ENCODE peak calls at places on chromosome 12, in ten cellular contexts. W is MM.1S, P is DND-41, K is PC-3, Z is GM23338, G is mammary epithelial cell, E is neural progenitor cell, J is astrocyte, S is hepatocyte, R is PC-9. A is an unnamed sample.

GRCh38 chr12:127479256-127479655 is 787.7 kb upstream of the TMEM132C start:
- DNase-seq in J (peak; percentile 84), G (no peak), S (no peak), W (no peak), K (no peak), R (no peak), E (no peak), Z (no peak), P (no peak), A (peak; percentile 60)

GRCh38 chr12:102816816-102817434 is 100.1 kb downstream of the PAH start:
- DNase-seq in K (peak; percentile 51), Z (peak; percentile 67), G (peak; percentile 13), W (peak; percentile 19), J (peak; percentile 4), R (no peak), S (peak; percentile 65), E (peak; percentile 56), P (no peak), A (peak; percentile 69)

GRCh38 chr12:75894965-75895754 is 136.4 kb downstream of the PHLDA1 start:
- DNase-seq in P (no peak), W (no peak), J (no peak), S (no peak), R (no peak), E (no peak), G (no peak), Z (no peak), K (peak; percentile 13), A (no peak)

GRCh38 chr12:80892597-80893445 is 44.9 kb downstream of the LIN7A start:
- DNase-seq in G (no peak), E (no peak), Z (no peak), P (no peak), R (no peak), W (no peak), K (no peak), S (no peak), J (peak; percentile 74), A (peak; percentile 28)

GRCh38 chr12:47356129-47356622 is 276.4 kb upstream of the AMIGO2 start:
- DNase-seq in S (no peak), P (no peak), J (peak; percentile 26), E (no peak), K (no peak), R (no peak), Z (no peak), W (no peak), G (no peak), A (no peak)

GRCh38 chr12:66132408-66132807 is 1.9 kb upstream of the LLPH start:
- DNase-seq in W (no peak), P (no peak), K (peak; percentile 39), J (peak; percentile 82), Z (peak; percentile 53), G (peak; percentile 35), E (no peak), S (peak; percentile 53), R (peak; percentile 19), A (peak; percentile 38)

GRCh38 chr12:57069522-57069921 is 9.1 kb downstream of the NEMP1 start:
- DNase-seq in J (peak; percentile 66), R (peak; percentile 31), K (peak; percentile 80), S (peak; percentile 89), G (peak; percentile 63), W (peak; percentile 76), E (peak; percentile 87), P (peak; percentile 66), Z (peak; percentile 92), A (peak; percentile 86)

GRCh38 chr12:89231686-89232085 is 120.6 kb downstream of the DUSP6 start:
- DNase-seq in K (no peak), W (no peak), J (no peak), G (no peak), S (no peak), R (no peak), P (no peak), E (no peak), Z (no peak), A (no peak)

GRCh38 chr12:92827836-92828431 is 101.2 kb downstream of the EEA1 start:
- DNase-seq in G (peak; percentile 30), W (peak; percentile 36), K (peak; percentile 72), J (peak; percentile 7), R (peak; percentile 29), E (peak; percentile 36), S (peak; percentile 43), P (peak; percentile 60), Z (peak; percentile 54), A (peak; percentile 70)

GRCh38 chr12:132640936-132641335 is 22.4 kb downstream of the P2RX2 start:
- DNase-seq in E (no peak), K (no peak), S (no peak), J (no peak), W (no peak), Z (no peak), P (no peak), G (no peak), R (no peak), A (no peak)

DNA sequence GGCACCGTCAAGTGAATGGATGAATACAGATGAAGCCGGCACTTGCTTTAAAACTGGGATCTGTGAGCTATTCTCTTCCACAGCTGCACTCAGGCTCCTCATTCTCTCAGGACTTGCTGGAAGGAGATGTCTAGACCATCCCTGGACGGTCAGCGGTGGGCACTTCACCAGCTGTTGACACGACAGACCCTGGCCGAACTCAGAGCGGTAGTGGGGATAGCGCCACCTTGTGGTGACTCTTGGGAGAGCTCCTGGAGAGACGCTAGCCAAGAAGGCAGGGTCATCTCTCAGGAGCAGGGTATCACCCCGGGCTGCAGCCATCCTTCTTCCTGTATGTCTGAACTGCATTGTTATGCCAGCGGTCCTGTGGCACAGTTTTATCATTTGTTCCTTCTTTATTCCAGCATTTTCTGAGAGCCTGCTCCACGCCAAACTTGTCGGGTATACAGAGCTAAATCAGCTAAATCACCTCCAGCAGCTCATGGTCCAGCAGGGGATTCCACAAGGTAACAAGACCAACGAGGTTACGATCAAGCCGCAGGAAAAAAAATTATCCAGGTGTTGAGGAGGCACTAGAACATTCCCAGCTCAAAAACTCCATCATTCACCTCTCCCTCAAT is 10.0 kb downstream of the WNT1 start:
- DNase-seq in G (no peak), P (peak; percentile 67), K (peak; percentile 71), W (peak; percentile 64), E (peak; percentile 87), J (no peak), Z (peak; percentile 89), S (peak; percentile 73), R (peak; percentile 64), A (peak; percentile 60)
- TF ChIP-seq EZH2 in G (no peak), P (no peak), K (no peak), W (no peak), E (no peak), J (peak; percentile 7), Z (no peak), S (no peak), R (no peak), A (no peak)

GRCh38 chr12:52247622-52248540 is 14.8 kb downstream of the KRT7 start:
- DNase-seq in K (peak; percentile 38), R (no peak), W (no peak), G (no peak), J (no peak), Z (no peak), E (no peak), P (no peak), S (no peak), A (no peak)

GRCh38 chr12:52245962-52246577 is 13.0 kb downstream of the KRT7 start:
- DNase-seq in G (no peak), E (no peak), S (no peak), R (no peak), W (no peak), P (no peak), Z (no peak), K (peak; percentile 26), J (no peak), A (no peak)

GRCh38 chr12:52248541-52249035 is 15.5 kb downstream of the KRT7 start:
- DNase-seq in R (no peak), P (no peak), W (no peak), Z (no peak), G (no peak), J (no peak), E (no peak), S (no peak), K (no peak), A (no peak)

GRCh38 chr12:52245259-52245961 is 12.4 kb downstream of the KRT7 start:
- DNase-seq in Z (peak; percentile 13), W (no peak), J (no peak), G (no peak), K (peak; percentile 37), P (no peak), E (no peak), S (no peak), R (peak; percentile 55), A (no peak)

GRCh38 chr12:52246720-52247621 is 13.9 kb downstream of the KRT7 start:
- DNase-seq in K (peak; percentile 86), G (no peak), S (peak; percentile 64), Z (peak; percentile 16), J (no peak), R (peak; percentile 77), W (no peak), P (no peak), E (no peak), A (no peak)
- H3K4me1 ChIP-seq in K (peaks cover 72% of the 10 kb centered on the region), G (peaks cover 36% of the 10 kb centered on the region), S (peaks cover 30% of the 10 kb centered on the region), Z (no peaks in the 10 kb centered on the region), J (peaks cover 30% of the 10 kb centered on the region), R (peaks cover 76% of the 10 kb centered on the region), W (peaks cover 5% of the 10 kb centered on the region), P (no peaks in the 10 kb centered on the region), E (peaks cover 6% of the 10 kb centered on the region), A (no peaks in the 10 kb centered on the region)

GRCh38 chr12:124661382-124661781 is 94.0 kb upstream of the NCOR2 start:
- DNase-seq in K (no peak), W (no peak), P (no peak), S (no peak), G (no peak), R (no peak), J (no peak), Z (no peak), E (no peak), A (no peak)
- TF ChIP-seq CTCF in K (peak; percentile 14), W (no peak), P (no peak), S (no peak), G (peak; percentile 2), R (no peak), J (no peak), Z (no peak), E (no peak), A (no peak)

GRCh38 chr12:131033486-131033885 is 79.8 kb downstream of the ADGRD1 start:
- DNase-seq in R (no peak), J (no peak), S (no peak), E (no peak), W (no peak), G (no peak), K (no peak), Z (no peak), P (no peak), A (no peak)

GRCh38 chr12:131034631-131035267 is 81.0 kb downstream of the ADGRD1 start:
- DNase-seq in K (no peak), E (no peak), P (no peak), W (no peak), S (no peak), R (no peak), J (no peak), Z (no peak), G (no peak), A (no peak)

GRCh38 chr12:131035268-131035681 is 81.6 kb downstream of the ADGRD1 start:
- DNase-seq in Z (no peak), W (no peak), P (no peak), G (no peak), E (no peak), S (no peak), K (no peak), J (no peak), R (no peak), A (no peak)

GRCh38 chr12:131030472-131031328 is 77.0 kb downstream of the ADGRD1 start:
- DNase-seq in G (no peak), W (no peak), K (no peak), Z (no peak), S (no peak), P (no peak), E (peak; percentile 79), R (no peak), J (no peak), A (no peak)

GRCh38 chr12:131033886-131034482 is 80.3 kb downstream of the ADGRD1 start:
- DNase-seq in J (no peak), S (no peak), W (no peak), R (no peak), P (no peak), E (no peak), G (no peak), Z (no peak), K (no peak), A (no peak)
- TF ChIP-seq EZH2 in J (no peak), S (no peak), W (no peak), R (no peak), P (no peak), E (no peak), G (no peak), Z (no peak), K (no peak), A (no peak)